ENCODE peak calls at places on chromosomes 5 and 9, in six cellular contexts. T is EL; F is activated T-helper 1 cell treated with anti-CD3 and anti-CD28 coated beads, Interleukin-12 subunit alpha, Interleukin-12 subunit beta, Interleukin-2, Interleukin-4 antibody, amounts not matched to agents 30 ng/mL and 10 ng/mL and 1 ng/mL, durations not matched to agents 14 hours and 24 hours and 36 hours; P is AG04450; O is activated CD8-positive, alpha-beta memory T cell treated with anti-CD3 and anti-CD28 coated beads, Interleukin-2, amount 10 ng/mL, durations not matched to agents 7 days and 5 days; L is mammary epithelial cell. N is an unnamed sample.

GRCh38 chr5:40033411-40033810 is 608.6 kb upstream of the DAB2 start:
- DNase-seq in T (no peak), F (peak), P (no peak), O (no peak), L (no peak), N (no peak)

GRCh38 chr5:137619191-137619870 is 116.6 kb downstream of the KLHL3 start:
- DNase-seq in T (peak), F (no peak), P (peak), O (no peak), L (peak), N (peak)

GRCh38 chr5:67144183-67144639 is 52.4 kb downstream of the CD180 start:
- DNase-seq in T (no peak), F (no peak), P (no peak), O (no peak), L (no peak), N (no peak)

GRCh38 chr5:149471406-149472183 is 79.6 kb downstream of the CSNK1A1 start:
- DNase-seq in T (peak), F (no peak), P (no peak), O (no peak), L (peak), N (peak)

GRCh38 chr9:128159784-128160602 is at the start of gene BBLN:
- DNase-seq in T (peak), F (peak), P (peak), O (peak), L (peak), N (peak)

GRCh38 chr5:177472460-177473441 is 683 bp downstream of the DBN1 start:
- DNase-seq in T (peak), F (no peak), P (no peak), O (peak), L (no peak), N (peak)

GRCh38 chr5:109718632-109719031 is 28.9 kb downstream of the MAN2A1 start:
- DNase-seq in T (no peak), F (no peak), P (no peak), O (no peak), L (no peak), N (no peak)

GRCh38 chr5:2607622-2608021 is 143.9 kb downstream of the IRX2 start:
- DNase-seq in T (no peak), F (no peak), P (no peak), O (no peak), L (no peak), N (no peak)

GRCh38 chr5:115306011-115306530 is 9.6 kb upstream of the CCDC112 start:
- DNase-seq in T (no peak), F (no peak), P (no peak), O (no peak), L (no peak), N (no peak)

GRCh38 chr5:144549580-144549979 is 378.9 kb downstream of the KCTD16 start:
- DNase-seq in T (peak), F (no peak), P (peak), O (no peak), L (no peak), N (peak)

GRCh38 chr5:131622633-131623032 is 12.4 kb downstream of the RAPGEF6 start:
- DNase-seq in T (no peak), F (no peak), P (no peak), O (no peak), L (peak), N (peak)

GRCh38 chr5:137453476-137454080 is 45.5 kb downstream of the SPOCK1 start:
- DNase-seq in T (peak), F (no peak), P (peak), O (no peak), L (peak), N (peak)

GRCh38 chr9:72324974-72325373 is 40.0 kb downstream of the ZFAND5 start:
- DNase-seq in T (no peak), F (no peak), P (no peak), O (no peak), L (no peak), N (no peak)

GRCh38 chr5:90475436-90475980 is 844 bp downstream of the POLR3G start:
- DNase-seq in T (no peak), F (no peak), P (no peak), O (no peak), L (no peak), N (no peak)